ENCODE peak calls at places on chromosomes 2 and 18, in seven cellular contexts. Z is epithelial cell of esophagus, J is Calu3, L is AG20443, A is ecto neural progenitor cell, B is fibroblast of pulmonary artery, I is GM23248. F is an unnamed sample.

GRCh38 chr2:106053116-106053515 is 141.0 kb downstream of the UXS1 start:
- DNase-seq in B (peak), Z (peak), J (peak), A (no peak), L (peak), I (peak), F (peak)

GRCh38 chr2:74290466-74291216 is 52.6 kb downstream of the SLC4A5 start:
- DNase-seq in L (no peak), I (no peak), Z (no peak), A (peak), B (no peak), J (no peak), F (no peak)

GRCh38 chr18:36818652-36819051 is 10.2 kb downstream of the TPGS2 start:
- DNase-seq in B (no peak), L (no peak), Z (no peak), J (no peak), A (no peak), I (no peak), F (no peak)

GRCh38 chr2:201127570-201127969 is 11.6 kb downstream of the CFLAR start:
- DNase-seq in J (no peak), B (peak), Z (peak), I (peak), A (no peak), L (peak), F (peak)

GRCh38 chr18:21598726-21599584 is 1.5 kb downstream of the ESCO1 start:
- DNase-seq in Z (peak), A (no peak), B (peak), L (no peak), I (peak), J (peak), F (no peak)

GRCh38 chr2:133652407-133652806 is 84.1 kb upstream of the NCKAP5 start:
- DNase-seq in B (peak), I (peak), L (peak), J (no peak), Z (no peak), A (no peak), F (no peak)

GRCh38 chr2:10163498-10164486 is 41.3 kb downstream of the RRM2 start:
- DNase-seq in Z (peak), A (no peak), J (no peak), B (peak), I (peak), L (no peak), F (no peak)

GRCh38 chr2:240435457-240435954 is at the start of gene GPC1:
- DNase-seq in A (peak), J (peak), B (peak), I (peak), Z (peak), L (peak), F (peak)

GRCh38 chr18:36149514-36150289 is 20.0 kb downstream of the ELP2 start:
- DNase-seq in A (no peak), J (no peak), L (no peak), Z (no peak), B (no peak), I (no peak), F (no peak)

GRCh38 chr2:79935771-79936657 is 368.5 kb downstream of the LRRTM1 start:
- DNase-seq in B (peak), L (peak), J (peak), A (peak), I (peak), Z (peak), F (peak)

GRCh38 chr2:9889812-9890261 is 46.6 kb downstream of the TAF1B start:
- DNase-seq in I (peak), J (no peak), Z (no peak), B (no peak), A (no peak), L (no peak), F (no peak)

GRCh38 chr2:128602038-128602698 is 283.5 kb upstream of the HS6ST1 start:
- DNase-seq in I (no peak), A (no peak), B (no peak), J (no peak), L (no peak), Z (no peak), F (no peak)

GRCh38 chr2:171248205-171248662 is 87.5 kb upstream of the TLK1 start:
- DNase-seq in I (no peak), A (no peak), Z (no peak), B (no peak), L (no peak), J (no peak), F (no peak)

GRCh38 chr2:216216951-216217903 is 108.1 kb downstream of the XRCC5 start:
- DNase-seq in B (peak), I (peak), L (peak), A (no peak), Z (peak), J (no peak), F (peak)

GRCh38 chr2:121634354-121635307 is 14.6 kb downstream of the CLASP1 start:
- DNase-seq in I (peak), B (no peak), L (peak), J (peak), A (no peak), Z (peak), F (peak)

GRCh38 chr2:219126555-219126954 is 34.1 kb downstream of the NHEJ1 start:
- DNase-seq in B (peak), I (no peak), J (no peak), Z (peak), L (no peak), A (no peak), F (no peak)

GRCh38 chr2:96868555-96869280 is 1.2 kb downstream of the SEMA4C start:
- DNase-seq in Z (peak), J (peak), I (peak), L (peak), A (peak), B (peak), F (peak)

GRCh38 chr18:22417496-22418188 is at the start of gene CTAGE1:
- DNase-seq in I (peak), A (peak), B (no peak), L (peak), Z (no peak), J (no peak), F (no peak)

GRCh38 chr2:46116616-46117015 is 180.6 kb upstream of the EPAS1 start:
- DNase-seq in I (peak), J (no peak), Z (no peak), L (peak), B (peak), A (no peak), F (peak)

GRCh38 chr2:233821709-233822100 is 32.6 kb downstream of the HJURP start:
- DNase-seq in L (no peak), Z (no peak), B (no peak), A (peak), J (no peak), I (no peak), F (no peak)

GRCh38 chr2:49837894-49838293 is 683.6 kb upstream of the FSHR start:
- DNase-seq in A (no peak), J (no peak), Z (no peak), B (no peak), I (no peak), L (no peak), F (no peak)

GRCh38 chr2:120675460-120676130 is 60.1 kb upstream of the GLI2 start:
- DNase-seq in A (peak), L (peak), Z (peak), I (peak), J (peak), B (peak), F (peak)

GRCh38 chr2:96917008-96917575 is 47.2 kb upstream of the SEMA4C start:
- DNase-seq in I (peak), B (no peak), A (no peak), J (no peak), L (no peak), Z (peak), F (no peak)